ENCODE peak calls at places on chromosomes 13 and 19, in four cellular contexts. One of them, this sample, is unnamed.

GRCh38 chr19:57351867-57352266 is 796 bp downstream of the ZNF304 start:
- DNase-seq in K562: peak; percentile 32
- DNase-seq in HepG2: no peak
- DNase-seq in Panc1: no peak
- DNase-seq in this sample: no peak

GRCh38 chr19:12112701-12113100 is 27.4 kb downstream of the ZNF20 start:
- DNase-seq in K562: no peak
- DNase-seq in HepG2: peak; percentile 61
- DNase-seq in Panc1: no peak
- DNase-seq in this sample: no peak

GRCh38 chr19:31074751-31075150 is 274.5 kb downstream of the TSHZ3 start:
- DNase-seq in K562: no peak
- DNase-seq in HepG2: no peak
- DNase-seq in Panc1: no peak
- DNase-seq in this sample: no peak

GRCh38 chr13:52848455-52849190 is at the start of gene PCDH8:
- DNase-seq in K562: no peak
- DNase-seq in HepG2: no peak
- DNase-seq in Panc1: no peak
- DNase-seq in this sample: no peak

GRCh38 chr13:94708031-94708571 is 4.2 kb downstream of the SOX21 start:
- DNase-seq in K562: no peak
- DNase-seq in HepG2: no peak
- DNase-seq in Panc1: no peak
- DNase-seq in this sample: no peak

GRCh38 chr13:101514695-101515275 is 62.3 kb downstream of the ITGBL1 start:
- DNase-seq in K562: peak; percentile 8
- DNase-seq in HepG2: peak; percentile 48
- DNase-seq in Panc1: no peak
- DNase-seq in this sample: peak; percentile 8

GRCh38 chr19:3644351-3645066 is 17.9 kb upstream of the CACTIN start:
- DNase-seq in K562: no peak
- DNase-seq in HepG2: no peak
- DNase-seq in Panc1: no peak
- DNase-seq in this sample: no peak

GRCh38 chr13:80513196-80513595 is 172.3 kb upstream of the SPRY2 start:
- DNase-seq in K562: no peak
- DNase-seq in HepG2: no peak
- DNase-seq in Panc1: no peak
- DNase-seq in this sample: no peak

GRCh38 chr13:47251771-47252170 is 354.9 kb upstream of the HTR2A start:
- DNase-seq in K562: no peak
- DNase-seq in HepG2: no peak
- DNase-seq in Panc1: no peak
- DNase-seq in this sample: no peak

GRCh38 chr19:10870501-10870954 is 825 bp upstream of the CARM1 start:
- DNase-seq in K562: no peak
- DNase-seq in HepG2: no peak
- DNase-seq in Panc1: no peak
- DNase-seq in this sample: no peak

GRCh38 chr13:30520571-30520970 is 54.8 kb upstream of the HMGB1 start:
- DNase-seq in K562: no peak
- DNase-seq in HepG2: no peak
- DNase-seq in Panc1: no peak
- DNase-seq in this sample: no peak

GRCh38 chr19:1105873-1106840 is 2.4 kb downstream of the GPX4 start:
- DNase-seq in K562: no peak
- DNase-seq in HepG2: no peak
- DNase-seq in Panc1: no peak
- DNase-seq in this sample: no peak

GRCh38 chr13:43095771-43096719 is 72.7 kb downstream of the DNAJC15 start:
- DNase-seq in K562: no peak
- DNase-seq in HepG2: no peak
- DNase-seq in Panc1: no peak
- DNase-seq in this sample: no peak

GRCh38 chr13:44790289-44790688 is 199.0 kb downstream of the NUFIP1 start:
- DNase-seq in K562: no peak
- DNase-seq in HepG2: no peak
- DNase-seq in Panc1: no peak
- DNase-seq in this sample: no peak

GRCh38 chr13:39635564-39635963 is 19.9 kb upstream of the COG6 start:
- DNase-seq in K562: no peak
- DNase-seq in HepG2: no peak
- DNase-seq in Panc1: no peak
- DNase-seq in this sample: no peak

GRCh38 chr19:7397687-7398086 is 49.0 kb downstream of the ARHGEF18 start:
- DNase-seq in K562: no peak
- DNase-seq in HepG2: peak; percentile 56
- DNase-seq in Panc1: peak; percentile 81
- DNase-seq in this sample: no peak

GRCh38 chr19:12938536-12939291 is at the start of gene CALR:
- DNase-seq in K562: peak; percentile 55
- DNase-seq in HepG2: no peak
- DNase-seq in Panc1: no peak
- DNase-seq in this sample: no peak

GRCh38 chr19:50000038-50000890 is 24.9 kb downstream of the VRK3 start:
- DNase-seq in K562: no peak
- DNase-seq in HepG2: no peak
- DNase-seq in Panc1: no peak
- DNase-seq in this sample: no peak

GRCh38 chr19:5983367-5983955 is 5.5 kb upstream of the RANBP3 start:
- DNase-seq in K562: no peak
- DNase-seq in HepG2: no peak
- DNase-seq in Panc1: no peak
- DNase-seq in this sample: no peak

GRCh38 chr13:63184693-63185092 is 1769.0 kb upstream of the PCDH20 start:
- DNase-seq in K562: no peak
- DNase-seq in HepG2: peak; percentile 2
- DNase-seq in Panc1: no peak
- DNase-seq in this sample: peak; percentile 24

GRCh38 chr13:91046715-91047327 is 300.7 kb upstream of the MIR17HG start:
- DNase-seq in K562: no peak
- DNase-seq in HepG2: no peak
- DNase-seq in Panc1: no peak
- DNase-seq in this sample: no peak

GRCh38 chr13:100630564-100630963 is 42.0 kb upstream of the GGACT start:
- DNase-seq in K562: no peak
- DNase-seq in HepG2: peak; percentile 33
- DNase-seq in Panc1: no peak
- DNase-seq in this sample: no peak

GRCh38 chr19:3249408-3249807 is 24.9 kb downstream of the CELF5 start:
- DNase-seq in K562: peak; percentile 92
- DNase-seq in HepG2: peak; percentile 27
- DNase-seq in Panc1: no peak
- DNase-seq in this sample: peak; percentile 33

GRCh38 chr13:100140441-100140840 is 51.5 kb downstream of the PCCA start:
- DNase-seq in K562: no peak
- DNase-seq in HepG2: no peak
- DNase-seq in Panc1: no peak
- DNase-seq in this sample: no peak

GRCh38 chr13:76812971-76813691 is 73.1 kb downstream of the KCTD12 start:
- DNase-seq in K562: no peak
- DNase-seq in HepG2: no peak
- DNase-seq in Panc1: no peak
- DNase-seq in this sample: no peak

GRCh38 chr13:25085125-25085742 is 10.7 kb upstream of the PABPC3 start:
- DNase-seq in K562: no peak
- DNase-seq in HepG2: peak; percentile 23
- DNase-seq in Panc1: peak; percentile 2
- DNase-seq in this sample: peak; percentile 36

GRCh38 chr13:50627111-50627510 is 216.4 kb downstream of the DLEU7 start:
- DNase-seq in K562: no peak
- DNase-seq in HepG2: peak; percentile 29
- DNase-seq in Panc1: no peak
- DNase-seq in this sample: no peak

GRCh38 chr13:32443111-32443510 is 15.2 kb upstream of the N4BP2L1 start:
- DNase-seq in K562: no peak
- DNase-seq in HepG2: peak; percentile 69
- DNase-seq in Panc1: no peak
- DNase-seq in this sample: peak; percentile 2

GRCh38 chr19:43148233-43148632 is 38.1 kb downstream of the PSG5 start:
- DNase-seq in K562: no peak
- DNase-seq in HepG2: no peak
- DNase-seq in Panc1: no peak
- DNase-seq in this sample: no peak

GRCh38 chr13:102978168-102978567 is 88.0 kb downstream of the SLC10A2 start:
- DNase-seq in K562: no peak
- DNase-seq in HepG2: no peak
- DNase-seq in Panc1: no peak
- DNase-seq in this sample: no peak

DNA sequence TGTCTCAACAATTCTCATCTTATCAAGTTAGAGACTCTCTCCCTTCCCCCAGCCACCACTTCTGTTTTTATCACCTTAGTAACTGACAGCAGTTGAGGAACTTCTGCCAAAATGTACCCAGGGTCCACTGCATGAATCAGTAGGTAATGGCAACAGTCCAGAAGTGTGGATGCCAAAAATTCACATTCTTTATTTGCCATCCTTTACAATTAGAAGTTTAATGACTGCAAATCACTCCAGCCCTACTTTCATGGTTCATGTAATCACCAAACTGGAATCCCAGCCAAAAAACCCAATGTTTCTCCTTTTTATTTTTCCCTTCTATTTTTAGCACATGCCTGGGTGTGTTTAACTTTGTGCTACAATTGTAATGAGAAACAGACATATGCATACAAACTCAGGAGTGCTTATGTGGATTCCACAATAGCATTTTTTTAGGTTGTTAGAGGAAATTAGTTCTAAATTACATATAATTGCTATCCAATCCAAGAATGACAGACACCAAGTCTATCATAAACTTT is 243.5 kb downstream of the RGCC start:
- DNase-seq in K562: no peak
- DNase-seq in HepG2: no peak
- DNase-seq in Panc1: no peak
- DNase-seq in this sample: no peak
- TF ChIP-seq TCF7L2 in K562: no peak
- TF ChIP-seq TCF7L2 in HepG2: no peak
- TF ChIP-seq TCF7L2 in Panc1: no peak
- TF ChIP-seq TCF7L2 in this sample: no peak

GRCh38 chr19:18636183-18636968 is 452 bp upstream of the KLHL26 start:
- DNase-seq in K562: peak; percentile 99
- DNase-seq in HepG2: peak; percentile 90
- DNase-seq in Panc1: peak; percentile 42
- DNase-seq in this sample: peak; percentile 87

GRCh38 chr19:18639706-18640105 is 2.9 kb downstream of the KLHL26 start:
- DNase-seq in K562: no peak
- DNase-seq in HepG2: no peak
- DNase-seq in Panc1: no peak
- DNase-seq in this sample: no peak

GRCh38 chr19:18636969-18637629 is at the start of gene KLHL26:
- DNase-seq in K562: no peak
- DNase-seq in HepG2: no peak
- DNase-seq in Panc1: no peak
- DNase-seq in this sample: no peak

GRCh38 chr19:18635831-18636182 is 1.0 kb upstream of the KLHL26 start:
- DNase-seq in K562: no peak
- DNase-seq in HepG2: no peak
- DNase-seq in Panc1: no peak
- DNase-seq in this sample: no peak

DNA sequence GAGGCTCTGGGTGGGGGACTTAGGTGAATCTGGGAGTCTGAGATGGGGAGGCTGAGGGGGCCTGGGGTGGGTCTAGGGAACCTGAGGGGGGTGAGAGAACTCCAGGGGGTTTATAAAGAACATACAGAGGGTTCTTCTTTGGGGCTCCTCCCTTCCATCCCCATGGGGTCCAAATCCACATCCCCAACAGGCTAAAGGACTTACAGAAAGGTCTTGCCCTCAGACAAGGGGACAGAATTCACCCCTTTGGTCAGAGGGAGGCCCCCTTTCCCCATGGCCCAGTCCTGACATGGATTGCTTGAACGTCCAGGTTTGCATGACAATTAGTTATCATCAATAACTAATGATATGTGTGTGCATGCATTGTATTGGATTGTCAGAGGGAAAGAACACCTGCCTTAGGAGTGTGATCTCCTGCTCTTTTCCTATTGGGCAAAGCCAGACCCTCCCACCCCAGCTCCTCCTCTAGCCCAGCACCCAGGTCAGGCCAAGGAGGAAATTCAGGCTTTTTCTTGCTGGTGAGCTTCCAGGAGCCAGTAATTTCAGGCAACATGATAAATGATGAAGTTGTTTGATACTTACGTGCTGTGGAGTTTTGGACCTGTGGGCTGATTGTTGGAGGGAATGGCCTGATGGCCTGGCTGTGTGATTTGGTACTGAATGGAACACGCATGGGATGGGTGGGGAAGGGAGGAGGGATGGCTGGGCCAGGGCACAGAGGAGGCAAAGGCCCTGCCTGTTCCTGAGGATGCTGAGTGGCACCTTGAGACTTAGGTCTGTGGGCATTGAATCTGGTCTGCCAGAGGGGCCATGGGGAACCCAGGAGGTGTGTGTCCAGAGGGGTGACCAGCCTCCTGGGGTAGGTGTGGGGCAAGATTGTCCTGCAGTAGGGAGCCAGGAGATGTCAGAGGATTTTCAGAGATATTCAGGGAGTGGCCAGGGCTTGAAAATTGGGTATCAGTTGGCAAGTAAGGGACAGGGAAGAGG is 1.1 kb downstream of the KLHL26 start:
- DNase-seq in K562: no peak
- DNase-seq in HepG2: no peak
- DNase-seq in Panc1: no peak
- DNase-seq in this sample: peak; percentile 32
- TF ChIP-seq TCF7L2 in K562: no peak
- TF ChIP-seq TCF7L2 in HepG2: no peak
- TF ChIP-seq TCF7L2 in Panc1: no peak
- TF ChIP-seq TCF7L2 in this sample: no peak

GRCh38 chr13:23710366-23710765 is 140.2 kb downstream of the TNFRSF19 start:
- DNase-seq in K562: no peak
- DNase-seq in HepG2: no peak
- DNase-seq in Panc1: no peak
- DNase-seq in this sample: no peak
- TF ChIP-seq TCF7L2 in K562: no peak
- TF ChIP-seq TCF7L2 in HepG2: no peak
- TF ChIP-seq TCF7L2 in Panc1: no peak
- TF ChIP-seq TCF7L2 in this sample: no peak

DNA sequence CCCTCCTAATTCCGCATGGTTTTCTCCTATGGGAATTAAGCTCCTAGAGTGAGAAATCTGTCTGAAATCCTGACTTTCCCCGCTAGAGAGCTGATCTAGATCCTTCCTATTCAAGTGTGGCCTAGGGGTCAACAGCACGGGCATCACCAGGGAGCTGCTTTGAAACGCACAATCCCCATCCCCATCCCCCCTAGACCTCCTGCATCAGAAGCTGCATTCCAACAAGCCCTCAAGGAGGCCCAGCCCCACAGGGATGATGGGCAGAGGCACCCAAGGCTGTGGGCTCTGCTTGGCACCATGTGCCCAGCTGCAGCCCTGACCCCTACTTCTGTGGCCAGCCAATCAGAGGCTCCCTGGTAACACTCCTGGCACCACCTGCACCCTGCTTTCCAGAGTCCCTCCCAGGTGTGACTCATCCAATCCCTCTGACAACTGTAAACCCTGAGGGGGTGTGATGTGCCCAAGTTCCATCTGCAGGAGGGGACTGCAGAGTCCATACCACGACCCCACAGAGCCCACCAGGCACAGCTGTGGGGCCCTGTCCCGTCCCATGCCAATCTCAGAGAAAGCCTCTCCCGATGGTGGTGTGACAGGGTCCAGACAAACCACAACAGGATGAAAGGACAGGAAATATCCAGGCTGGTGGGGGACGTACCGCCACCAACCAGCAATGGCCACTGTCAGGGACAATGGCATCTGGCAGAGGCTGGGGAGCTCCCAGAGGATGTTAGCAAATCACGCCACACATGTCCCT is 19.8 kb upstream of the SLC35E1 start:
- DNase-seq in K562: no peak
- DNase-seq in HepG2: no peak
- DNase-seq in Panc1: no peak
- DNase-seq in this sample: no peak
- TF ChIP-seq TCF7L2 in K562: no peak
- TF ChIP-seq TCF7L2 in HepG2: no peak
- TF ChIP-seq TCF7L2 in Panc1: no peak
- TF ChIP-seq TCF7L2 in this sample: no peak

This sample was measured in HCT116.